ENCODE peak calls at places on chromosomes 13 and 19, in ten cellular contexts. N is Peyer's patch; J is cardiac muscle cell; S is A549; T is uterus; I is effector memory CD4-positive, alpha-beta T cell; V is brain microvascular endothelial cell; G is breast epithelium; Z is tibial nerve; F is pancreas. L is an unnamed sample.

GRCh38 chr19:13154241-13154778 is 4.1 kb downstream of the IER2 start:
- DNase-seq in N (peak), J (peak), S (no peak), T (peak), I (no peak), V (peak), G (peak), Z (peak), F (peak), L (peak)

GRCh38 chr13:44402902-44403719 is 29.5 kb downstream of the SERP2 start:
- DNase-seq in N (no peak), J (no peak), S (no peak), T (no peak), I (no peak), V (no peak), G (peak), Z (no peak), F (no peak), L (no peak)

GRCh38 chr13:26179344-26179743 is 42.8 kb downstream of the RNF6 start:
- DNase-seq in N (no peak), J (peak), S (no peak), T (no peak), I (no peak), V (no peak), G (no peak), Z (no peak), F (no peak), L (no peak)

GRCh38 chr13:80251403-80251802 is 89.5 kb downstream of the SPRY2 start:
- DNase-seq in N (no peak), J (peak), S (no peak), T (no peak), I (no peak), V (peak), G (no peak), Z (peak), F (no peak), L (no peak)

GRCh38 chr13:59542303-59542702 is 621.4 kb downstream of the DIAPH3 start:
- DNase-seq in N (no peak), J (no peak), S (no peak), T (no peak), I (no peak), V (no peak), G (no peak), Z (no peak), F (no peak), L (no peak)

GRCh38 chr13:28719656-28720055 is 886 bp upstream of the SLC46A3 start:
- DNase-seq in N (no peak), J (no peak), S (no peak), T (no peak), I (no peak), V (peak), G (no peak), Z (no peak), F (no peak), L (no peak)

GRCh38 chr19:19338082-19338481 is 17.5 kb downstream of the MAU2 start:
- DNase-seq in N (no peak), J (no peak), S (no peak), T (no peak), I (no peak), V (no peak), G (no peak), Z (no peak), F (no peak), L (no peak)

GRCh38 chr13:109131698-109132257 is 502.4 kb downstream of the MYO16 start:
- DNase-seq in N (no peak), J (peak), S (no peak), T (no peak), I (no peak), V (peak), G (no peak), Z (no peak), F (no peak), L (no peak)

GRCh38 chr13:46134961-46135522 is 30.2 kb upstream of the CPB2 start:
- DNase-seq in N (no peak), J (peak), S (no peak), T (no peak), I (no peak), V (no peak), G (no peak), Z (no peak), F (no peak), L (no peak)

GRCh38 chr19:9953802-9954542 is 17.7 kb upstream of the OLFM2 start:
- DNase-seq in N (no peak), J (no peak), S (no peak), T (no peak), I (no peak), V (no peak), G (no peak), Z (no peak), F (no peak), L (no peak)

GRCh38 chr13:30142502-30143211 is 164.7 kb downstream of the KATNAL1 start:
- DNase-seq in N (no peak), J (no peak), S (peak), T (peak), I (no peak), V (peak), G (peak), Z (peak), F (no peak), L (no peak)

GRCh38 chr19:51440846-51441409 is 17.3 kb downstream of the SIGLEC8 start:
- DNase-seq in N (no peak), J (no peak), S (no peak), T (no peak), I (no peak), V (no peak), G (no peak), Z (no peak), F (no peak), L (no peak)

GRCh38 chr13:113090415-113090770 is 15.2 kb upstream of the F7 start:
- DNase-seq in N (no peak), J (no peak), S (no peak), T (no peak), I (no peak), V (no peak), G (no peak), Z (no peak), F (peak), L (peak)

GRCh38 chr13:111184685-111185401 is 69.7 kb downstream of the ARHGEF7 start:
- DNase-seq in N (no peak), J (no peak), S (no peak), T (no peak), I (peak), V (peak), G (no peak), Z (no peak), F (no peak), L (no peak)

GRCh38 chr19:6414793-6415591 is 9.6 kb downstream of the KHSRP start:
- DNase-seq in N (no peak), J (no peak), S (no peak), T (no peak), I (no peak), V (no peak), G (no peak), Z (no peak), F (no peak), L (no peak)

GRCh38 chr19:6418562-6418932 is 6.1 kb downstream of the KHSRP start:
- DNase-seq in N (no peak), J (no peak), S (no peak), T (no peak), I (no peak), V (no peak), G (no peak), Z (no peak), F (no peak), L (no peak)

GRCh38 chr19:6416658-6417405 is 7.8 kb downstream of the KHSRP start:
- DNase-seq in N (no peak), J (no peak), S (no peak), T (no peak), I (no peak), V (no peak), G (no peak), Z (no peak), F (no peak), L (no peak)

GRCh38 chr19:6415592-6416190 is 8.9 kb downstream of the KHSRP start:
- DNase-seq in N (no peak), J (no peak), S (no peak), T (no peak), I (no peak), V (no peak), G (no peak), Z (no peak), F (no peak), L (no peak)

DNA sequence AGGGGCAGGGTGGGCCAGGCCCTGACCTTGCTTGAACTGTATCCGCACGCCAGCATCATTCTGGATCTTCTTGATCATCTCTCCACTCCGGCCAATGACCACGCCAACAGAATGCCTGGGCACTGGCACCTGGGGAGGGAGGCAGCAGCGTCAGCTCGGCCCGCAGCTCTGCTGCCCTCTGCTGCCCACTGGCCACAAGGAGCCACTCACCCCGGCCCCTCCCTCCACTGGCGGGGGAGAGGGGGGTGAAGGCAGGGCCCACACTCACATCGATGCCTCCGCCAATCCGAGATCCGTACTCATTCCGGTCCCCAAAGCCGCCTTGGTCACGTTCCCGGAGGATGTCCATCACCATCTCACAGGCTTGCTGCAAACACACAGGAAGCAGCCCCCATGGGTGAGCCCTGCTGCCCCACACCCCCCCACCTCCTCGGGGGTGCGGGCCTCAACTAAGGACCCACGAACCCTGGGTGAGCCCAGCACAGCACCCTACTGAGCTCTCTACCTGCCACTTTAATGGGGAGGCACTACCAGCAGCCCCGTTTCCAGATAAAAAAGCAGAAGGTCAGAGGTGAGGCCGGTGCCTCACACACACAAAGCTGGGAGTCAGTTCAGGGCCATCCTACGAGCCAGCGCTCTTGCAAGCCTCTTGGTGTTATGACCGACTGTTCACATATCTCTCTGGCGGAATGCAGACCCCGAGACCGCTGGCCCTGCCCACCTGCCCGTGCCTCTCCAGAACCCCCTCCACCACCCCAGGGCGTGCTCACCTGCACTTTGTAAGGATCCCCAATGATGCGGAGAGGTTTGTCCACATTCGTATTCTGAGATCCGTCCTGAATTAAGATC is 6.7 kb downstream of the KHSRP start:
- DNase-seq in N (no peak), J (no peak), S (no peak), T (peak), I (no peak), V (no peak), G (no peak), Z (no peak), F (no peak), L (no peak)
- H3K27ac ChIP-seq in N (no peak), J (no peak), S (no peak), T (peak), I (no peak), V (no peak), G (no peak), Z (no peak), F (no peak), L (no peak)

GRCh38 chr13:20573186-20573585 is 6.2 kb downstream of the IFT88 start:
- DNase-seq in N (no peak), J (no peak), S (no peak), T (no peak), I (no peak), V (no peak), G (no peak), Z (no peak), F (no peak), L (no peak)
- H3K4me3 ChIP-seq in N (no peak), J (no peak), S (no peak), T (no peak), I (no peak), V (no peak), G (no peak), Z (no peak), F (no peak), L (no peak)

GRCh38 chr19:31303262-31303815 is 45.9 kb downstream of the TSHZ3 start:
- DNase-seq in N (no peak), J (no peak), S (no peak), T (no peak), I (no peak), V (no peak), G (no peak), Z (no peak), F (no peak), L (no peak)

GRCh38 chr19:31297991-31298390 is 51.2 kb downstream of the TSHZ3 start:
- DNase-seq in N (no peak), J (no peak), S (no peak), T (no peak), I (no peak), V (no peak), G (no peak), Z (no peak), F (peak), L (no peak)

GRCh38 chr19:31304877-31305312 is 44.3 kb downstream of the TSHZ3 start:
- DNase-seq in N (no peak), J (no peak), S (no peak), T (no peak), I (no peak), V (no peak), G (no peak), Z (peak), F (no peak), L (no peak)

GRCh38 chr19:31300406-31300805 is 48.8 kb downstream of the TSHZ3 start:
- DNase-seq in N (no peak), J (no peak), S (no peak), T (no peak), I (no peak), V (no peak), G (no peak), Z (no peak), F (no peak), L (no peak)

GRCh38 chr19:31301306-31301980 is 47.8 kb downstream of the TSHZ3 start:
- DNase-seq in N (no peak), J (no peak), S (no peak), T (no peak), I (no peak), V (no peak), G (no peak), Z (no peak), F (no peak), L (no peak)
- H3K27ac ChIP-seq in N (no peak), J (no peak), S (no peak), T (no peak), I (no peak), V (no peak), G (no peak), Z (no peak), F (no peak), L (no peak)

GRCh38 chr19:405138-405965 is 3.6 kb downstream of the C2CD4C start:
- DNase-seq in N (peak), J (no peak), S (no peak), T (no peak), I (no peak), V (no peak), G (peak), Z (no peak), F (no peak), L (no peak)

GRCh38 chr19:401836-402535 is 7.0 kb downstream of the C2CD4C start:
- DNase-seq in N (peak), J (no peak), S (no peak), T (no peak), I (no peak), V (no peak), G (peak), Z (no peak), F (peak), L (peak)

GRCh38 chr19:402786-403185 is 6.2 kb downstream of the C2CD4C start:
- DNase-seq in N (no peak), J (no peak), S (no peak), T (no peak), I (no peak), V (no peak), G (no peak), Z (no peak), F (no peak), L (no peak)

GRCh38 chr19:400976-401835 is 7.7 kb downstream of the C2CD4C start:
- DNase-seq in N (peak), J (no peak), S (no peak), T (no peak), I (no peak), V (no peak), G (peak), Z (no peak), F (peak), L (peak)

DNA sequence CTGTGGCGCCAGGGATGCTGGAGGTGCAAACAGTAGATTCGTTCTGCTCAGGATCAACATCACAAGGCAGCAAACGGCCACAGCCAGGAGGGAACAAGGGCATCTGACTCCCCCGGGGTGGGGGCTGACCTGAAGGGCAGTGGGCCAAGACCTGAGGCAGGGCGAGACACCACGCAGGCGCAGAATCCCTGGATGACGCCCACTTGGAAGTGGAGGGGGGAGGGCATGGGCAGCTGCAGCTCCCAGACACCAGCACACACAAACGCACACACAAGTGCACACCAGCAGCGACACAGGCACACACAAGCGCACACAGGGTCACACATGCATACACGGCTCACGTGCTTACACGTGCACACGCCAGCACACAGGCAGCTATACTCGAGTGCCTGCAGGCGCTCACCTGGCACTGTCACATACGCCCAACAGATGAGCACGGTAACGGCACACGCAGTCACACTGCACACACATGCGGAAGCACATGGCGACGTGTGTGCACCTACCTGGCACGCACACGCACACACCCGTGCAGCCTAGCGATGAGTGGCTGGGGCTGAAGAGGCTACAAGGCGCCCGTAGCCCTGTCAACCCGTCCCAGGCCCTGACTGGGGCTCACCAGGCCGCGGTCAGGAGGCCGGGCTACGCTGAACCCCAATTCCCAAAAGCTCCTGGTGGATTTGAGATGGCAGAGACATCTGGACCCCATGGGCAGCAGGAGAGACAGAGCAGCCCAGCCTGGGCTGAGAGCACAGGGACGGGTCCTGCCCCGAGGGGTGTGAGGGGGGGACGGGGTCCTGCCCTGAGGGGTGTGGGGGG is 5.5 kb downstream of the C2CD4C start:
- DNase-seq in N (peak), J (no peak), S (no peak), T (no peak), I (no peak), V (no peak), G (peak), Z (no peak), F (peak), L (peak)
- H3K4me3 ChIP-seq in N (no peak), J (no peak), S (no peak), T (no peak), I (no peak), V (no peak), G (no peak), Z (no peak), F (no peak), L (no peak)

GRCh38 chr19:11295665-11296245 is at the start of gene TSPAN16:
- DNase-seq in N (no peak), J (no peak), S (no peak), T (no peak), I (no peak), V (no peak), G (no peak), Z (no peak), F (no peak), L (no peak)
- H3K27ac ChIP-seq in N (no peak), J (no peak), S (no peak), T (peak), I (no peak), V (no peak), G (peak), Z (peak), F (no peak), L (no peak)

GRCh38 chr19:17843428-17843827 is 4.4 kb downstream of the JAK3 start:
- DNase-seq in N (no peak), J (no peak), S (no peak), T (no peak), I (no peak), V (no peak), G (no peak), Z (no peak), F (no peak), L (no peak)

GRCh38 chr19:17841371-17841809 is 6.4 kb downstream of the JAK3 start:
- DNase-seq in N (no peak), J (no peak), S (peak), T (no peak), I (no peak), V (no peak), G (no peak), Z (no peak), F (no peak), L (no peak)

GRCh38 chr19:17842663-17843313 is 5.0 kb downstream of the JAK3 start:
- DNase-seq in N (no peak), J (no peak), S (no peak), T (no peak), I (no peak), V (no peak), G (no peak), Z (no peak), F (no peak), L (no peak)

GRCh38 chr19:17843908-17844490 is 3.8 kb downstream of the JAK3 start:
- DNase-seq in N (no peak), J (no peak), S (no peak), T (no peak), I (no peak), V (no peak), G (no peak), Z (no peak), F (no peak), L (no peak)

GRCh38 chr19:17841810-17842662 is 5.7 kb downstream of the JAK3 start:
- DNase-seq in N (peak), J (peak), S (peak), T (peak), I (no peak), V (peak), G (no peak), Z (peak), F (peak), L (peak)
- H3K4me3 ChIP-seq in N (peak), J (peak), S (peak), T (no peak), I (no peak), V (peak), G (peak), Z (peak), F (no peak), L (peak)

DNA sequence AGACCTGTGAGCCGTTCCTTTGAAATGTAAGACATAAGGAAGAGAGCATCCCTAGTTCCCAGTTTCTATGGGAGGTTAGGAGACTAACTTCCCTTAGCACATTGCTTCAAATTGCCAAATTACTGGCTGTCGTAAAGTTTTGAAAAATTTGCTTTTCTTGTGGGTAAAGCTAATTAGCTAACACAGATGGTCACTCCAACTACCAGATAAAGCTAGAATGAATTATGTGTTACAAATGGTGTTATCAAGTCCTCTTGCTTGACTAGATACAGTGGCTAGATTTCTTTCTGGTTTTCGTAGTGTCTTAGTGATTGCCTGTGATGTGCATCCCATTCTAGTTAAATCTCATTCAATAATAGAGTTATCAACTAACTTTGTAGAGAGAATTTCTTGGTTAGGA is 416.6 kb upstream of the ATXN8OS start:
- DNase-seq in N (no peak), J (no peak), S (no peak), T (no peak), I (no peak), V (no peak), G (no peak), Z (no peak), F (no peak), L (no peak)
- H3K27ac ChIP-seq in N (no peak), J (no peak), S (no peak), T (no peak), I (no peak), V (no peak), G (no peak), Z (no peak), F (no peak), L (no peak)

GRCh38 chr19:4508698-4509097 is 9.6 kb downstream of the PLIN4 start:
- DNase-seq in N (no peak), J (no peak), S (no peak), T (no peak), I (no peak), V (no peak), G (no peak), Z (no peak), F (no peak), L (no peak)

GRCh38 chr19:4513248-4513647 is 5.0 kb downstream of the PLIN4 start:
- DNase-seq in N (no peak), J (no peak), S (no peak), T (no peak), I (no peak), V (no peak), G (no peak), Z (no peak), F (no peak), L (no peak)

GRCh38 chr19:4512070-4512469 is 6.2 kb downstream of the PLIN4 start:
- DNase-seq in N (no peak), J (no peak), S (no peak), T (no peak), I (no peak), V (no peak), G (no peak), Z (no peak), F (no peak), L (no peak)

GRCh38 chr19:4511300-4512054 is 6.8 kb downstream of the PLIN4 start:
- DNase-seq in N (no peak), J (no peak), S (no peak), T (no peak), I (no peak), V (no peak), G (no peak), Z (no peak), F (peak), L (no peak)

GRCh38 chr19:4510435-4511255 is 7.6 kb downstream of the PLIN4 start:
- DNase-seq in N (no peak), J (no peak), S (no peak), T (no peak), I (no peak), V (no peak), G (no peak), Z (no peak), F (no peak), L (no peak)
- H3K4me3 ChIP-seq in N (no peak), J (no peak), S (no peak), T (no peak), I (no peak), V (no peak), G (no peak), Z (no peak), F (no peak), L (no peak)

GRCh38 chr19:40084948-40085347 is 5.8 kb downstream of the ZNF780A start:
- DNase-seq in N (no peak), J (no peak), S (no peak), T (no peak), I (no peak), V (no peak), G (no peak), Z (no peak), F (no peak), L (no peak)
- H3K27ac ChIP-seq in N (no peak), J (no peak), S (no peak), T (no peak), I (no peak), V (no peak), G (no peak), Z (no peak), F (no peak), L (no peak)